ENCODE peak calls at places on chromosomes 7 and 10, in four cellular contexts. G, L, U and K are unnamed samples. For H3K4me1, the result is how much of the 10 kb centered on the place peaks cover.

GRCh38 chr7:68313806-68314205 is 1284.5 kb upstream of the AUTS2 start:
- DNase-seq in U (no peak), L (no peak), G (no peak), K (no peak)

GRCh38 chr7:87596136-87596535 is 4.5 kb downstream of the ABCB1 start:
- DNase-seq in U (no peak), L (no peak), G (no peak), K (no peak)

GRCh38 chr10:133278577-133279265 is 2.1 kb upstream of the ADAM8 start:
- DNase-seq in G (peak), U (peak), L (peak), K (peak)

GRCh38 chr7:128302110-128302509 is 41.6 kb downstream of the RBM28 start:
- DNase-seq in U (no peak), L (no peak), G (no peak), K (no peak)

GRCh38 chr7:46387646-46388045 is 466.6 kb upstream of the IGFBP3 start:
- DNase-seq in L (peak), G (peak), U (no peak), K (no peak)

GRCh38 chr7:81802251-81802650 is 32.4 kb upstream of the HGF start:
- DNase-seq in U (no peak), L (no peak), G (no peak), K (no peak)

GRCh38 chr10:35386594-35387174 is 50.4 kb downstream of the CCNY start:
- DNase-seq in U (no peak), G (peak), L (peak), K (no peak)

GRCh38 chr10:62681211-62681940 is 123.1 kb upstream of the ADO start:
- DNase-seq in L (peak), G (no peak), U (peak), K (peak)

GRCh38 chr7:2928613-2929311 is 84.7 kb upstream of the GNA12 start:
- DNase-seq in L (no peak), G (no peak), U (no peak), K (peak)

GRCh38 chr7:36602975-36603887 is 121.1 kb downstream of the AOAH start:
- DNase-seq in L (no peak), U (no peak), G (no peak), K (no peak)

GRCh38 chr10:99450624-99451498 is 20.4 kb upstream of the GOT1 start:
- DNase-seq in U (no peak), L (peak), G (peak), K (no peak)

GRCh38 chr7:16914771-16915170 is 33.0 kb upstream of the AGR3 start:
- DNase-seq in G (no peak), L (no peak), U (no peak), K (peak)

GRCh38 chr7:126635545-126635944 is 617.2 kb downstream of the GRM8 start:
- DNase-seq in L (no peak), G (no peak), U (no peak), K (no peak)

GRCh38 chr7:105350906-105351305 is 37.8 kb downstream of the SRPK2 start:
- DNase-seq in L (no peak), G (no peak), U (no peak), K (no peak)

GRCh38 chr10:27661511-27662286 is 83.9 kb downstream of the MKX start:
- DNase-seq in U (no peak), L (no peak), G (no peak), K (no peak)

GRCh38 chr7:88329532-88330463 is 23.1 kb upstream of the STEAP4 start:
- DNase-seq in G (no peak), U (no peak), L (no peak), K (no peak)

GRCh38 chr7:150410131-150410530 is 31.0 kb downstream of the ZNF775 start:
- DNase-seq in L (no peak), G (no peak), U (no peak), K (peak)

GRCh38 chr7:43905209-43905946 is 1.0 kb downstream of the URGCP start:
- DNase-seq in L (peak), U (no peak), G (no peak), K (peak)

GRCh38 chr10:89783406-89783805 is 82.0 kb downstream of the KIF20B start:
- DNase-seq in L (no peak), U (no peak), G (peak), K (no peak)

GRCh38 chr10:119162121-119162520 is 3.4 kb downstream of the SFXN4 start:
- DNase-seq in U (no peak), G (no peak), L (no peak), K (no peak)

GRCh38 chr7:11345621-11346020 is 371.9 kb downstream of the PHF14 start:
- DNase-seq in U (no peak), G (no peak), L (no peak), K (no peak)

GRCh38 chr10:28171468-28172235 is 131.2 kb downstream of the MPP7 start:
- DNase-seq in G (peak), U (no peak), L (no peak), K (peak)

GRCh38 chr10:98128802-98129201 is 5.7 kb upstream of the R3HCC1L start:
- DNase-seq in G (no peak), U (no peak), L (no peak), K (no peak)

GRCh38 chr10:86109421-86109820 is 257.2 kb downstream of the GRID1 start:
- DNase-seq in L (no peak), U (no peak), G (no peak), K (no peak)

GRCh38 chr7:41219276-41219675 is 483.6 kb downstream of the INHBA start:
- DNase-seq in G (peak), L (peak), U (no peak), K (no peak)

GRCh38 chr7:4001742-4002141 is 680.4 kb upstream of the FOXK1 start:
- DNase-seq in U (no peak), L (no peak), G (no peak), K (no peak)

GRCh38 chr10:24938076-24938475 is 14.3 kb downstream of the PRTFDC1 start:
- DNase-seq in G (no peak), L (no peak), U (no peak), K (no peak)

GRCh38 chr10:44994752-44995530 is 5.8 kb upstream of the ZNF22 start:
- DNase-seq in U (no peak), G (no peak), L (no peak), K (no peak)

GRCh38 chr10:94983555-94983954 is 45.1 kb downstream of the CYP2C9 start:
- DNase-seq in L (no peak), U (no peak), G (no peak), K (no peak)

GRCh38 chr10:84343831-84344230 is 15.4 kb downstream of the CCSER2 start:
- DNase-seq in U (no peak), L (no peak), G (no peak), K (no peak)

GRCh38 chr10:84341538-84341856 is 13.1 kb downstream of the CCSER2 start:
- DNase-seq in U (no peak), G (no peak), L (no peak), K (no peak)

GRCh38 chr10:84341983-84342382 is 13.6 kb downstream of the CCSER2 start:
- DNase-seq in U (no peak), G (no peak), L (no peak), K (no peak)

GRCh38 chr10:84340632-84341537 is 12.5 kb downstream of the CCSER2 start:
- DNase-seq in U (no peak), G (no peak), L (no peak), K (no peak)

DNA sequence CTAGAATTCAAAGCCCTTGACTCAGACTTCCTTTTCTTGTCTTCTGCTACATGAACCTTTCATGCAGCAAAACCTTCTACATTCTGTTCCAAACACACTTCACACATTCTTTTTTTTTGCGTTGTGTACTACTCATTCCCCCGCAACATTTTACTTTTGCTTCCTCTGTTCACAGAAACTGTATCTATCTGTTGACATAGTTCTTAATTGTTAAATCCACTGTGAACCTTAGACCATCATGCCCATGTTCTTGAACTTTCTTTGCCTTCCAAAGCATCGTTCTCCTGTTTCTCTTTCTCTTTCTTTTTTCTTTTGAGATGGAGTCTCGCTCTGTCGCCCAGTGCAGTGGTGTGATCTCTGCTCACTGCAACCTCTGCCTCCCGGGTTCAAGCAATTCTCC is 14.2 kb downstream of the CCSER2 start:
- DNase-seq in L (no peak), U (no peak), G (no peak), K (no peak)
- H3K4me1 ChIP-seq in L (under half), U (under half), G (under half), K (under half)

DNA sequence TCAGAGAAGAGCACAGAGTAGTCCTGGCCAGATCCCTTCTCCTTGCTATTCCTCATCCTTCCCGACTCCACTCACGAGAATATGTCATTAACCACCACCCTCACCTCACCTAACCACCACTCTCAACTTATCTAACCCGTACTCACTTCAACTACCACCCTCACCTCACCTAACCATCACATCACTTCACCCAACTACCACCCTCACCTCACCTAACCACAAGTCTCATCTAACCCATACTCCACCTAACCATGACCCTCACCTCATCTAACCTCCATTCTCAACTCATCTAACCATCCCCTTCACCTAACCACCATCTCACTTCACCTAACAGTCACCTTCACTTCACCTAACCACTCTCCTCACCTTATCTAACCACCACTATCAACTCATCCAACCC is 85.0 kb downstream of the VIPR2 start:
- DNase-seq in G (no peak), U (no peak), L (no peak), K (no peak)
- H3K4me1 ChIP-seq in G (under half), U (under half), L (under half), K (under half)

GRCh38 chr10:77160679-77161078 is 476.9 kb downstream of the KCNMA1 start:
- DNase-seq in L (peak), G (peak), U (no peak), K (no peak)

GRCh38 chr10:77156406-77156879 is 481.2 kb downstream of the KCNMA1 start:
- DNase-seq in U (no peak), G (peak), L (peak), K (no peak)

GRCh38 chr10:77158666-77159065 is 478.9 kb downstream of the KCNMA1 start:
- DNase-seq in G (no peak), U (no peak), L (no peak), K (no peak)

GRCh38 chr10:77159538-77160110 is 478.0 kb downstream of the KCNMA1 start:
- DNase-seq in L (no peak), U (no peak), G (peak), K (no peak)

GRCh38 chr10:77157248-77158019 is 480.2 kb downstream of the KCNMA1 start:
- DNase-seq in L (no peak), U (no peak), G (no peak), K (no peak)
- H3K4me1 ChIP-seq in L (under half), U (under half), G (under half), K (half or more)

GRCh38 chr7:18521945-18522566 is 26.5 kb downstream of the HDAC9 start:
- DNase-seq in G (peak), U (no peak), L (no peak), K (no peak)
- H3K4me1 ChIP-seq in G (under half), U (under half), L (under half), K (under half)

GRCh38 chr10:79138449-79139123 is 69.8 kb downstream of the ZMIZ1 start:
- DNase-seq in U (no peak), L (no peak), G (no peak), K (no peak)
- H3K4me1 ChIP-seq in U (under half), L (half or more), G (half or more), K (half or more)

GRCh38 chr10:63703740-63704345 is 182.6 kb downstream of the REEP3 start:
- DNase-seq in G (no peak), U (no peak), L (no peak), K (no peak)
- H3K4me1 ChIP-seq in G (under half), U (under half), L (under half), K (under half)

GRCh38 chr10:11901036-11901301 is 77.8 kb downstream of the PROSER2 start:
- DNase-seq in U (no peak), L (no peak), G (no peak), K (no peak)
- H3K4me1 ChIP-seq in U (under half), L (under half), G (under half), K (under half)

GRCh38 chr10:21500578-21500910 is 24.9 kb downstream of the SKIDA1 start:
- DNase-seq in L (no peak), U (no peak), G (no peak), K (peak)
- H3K4me1 ChIP-seq in L (under half), U (under half), G (under half), K (under half)